ENCODE peak calls at places on chromosomes 3 and 15, in nine cellular contexts. O is left ventricle myocardium inferior; W is CD8-positive, alpha-beta T cell; B is pancreas; I is fibroblast of lung; A is dorsolateral prefrontal cortex; Y is sigmoid colon; U is tibial nerve; V is CD4-positive, alpha-beta memory T cell. J is an unnamed sample.

GRCh38 chr3:116181159-116181558 is 264.1 kb downstream of the LSAMP start:
- DNase-seq in O (no peak), W (no peak), B (no peak), I (no peak), A (no peak), Y (no peak), U (no peak), V (no peak), J (no peak)

GRCh38 chr15:71716990-71717389 is 93.4 kb upstream of the NR2E3 start:
- DNase-seq in O (no peak), W (no peak), B (no peak), I (peak), A (no peak), Y (no peak), U (no peak), V (no peak), J (no peak)

GRCh38 chr15:68230157-68231100 is 901 bp upstream of the CLN6 start:
- DNase-seq in O (no peak), W (no peak), B (no peak), I (no peak), A (no peak), Y (no peak), U (no peak), V (no peak), J (no peak)

GRCh38 chr3:23761440-23761896 is 44.3 kb upstream of the UBE2E1 start:
- DNase-seq in O (no peak), W (no peak), B (no peak), I (peak), A (no peak), Y (no peak), U (no peak), V (no peak), J (no peak)

GRCh38 chr15:100515758-100516157 is 13.0 kb downstream of the CERS3 start:
- DNase-seq in O (no peak), W (no peak), B (no peak), I (no peak), A (no peak), Y (no peak), U (no peak), V (no peak), J (no peak)

GRCh38 chr3:58274027-58274614 is 31.9 kb upstream of the RPP14 start:
- DNase-seq in O (no peak), W (no peak), B (no peak), I (no peak), A (no peak), Y (no peak), U (no peak), V (no peak), J (no peak)

GRCh38 chr3:147620906-147621305 is 211.7 kb downstream of the ZIC1 start:
- DNase-seq in O (no peak), W (no peak), B (no peak), I (no peak), A (no peak), Y (no peak), U (no peak), V (no peak), J (no peak)

GRCh38 chr15:86608461-86608860 is 528.8 kb downstream of the AGBL1 start:
- DNase-seq in O (peak), W (no peak), B (no peak), I (peak), A (no peak), Y (no peak), U (no peak), V (no peak), J (no peak)

GRCh38 chr3:169871129-169871886 is 1.6 kb upstream of the LRRC31 start:
- DNase-seq in O (no peak), W (no peak), B (no peak), I (no peak), A (no peak), Y (no peak), U (no peak), V (peak), J (peak)

GRCh38 chr15:74133071-74133702 is 2.8 kb downstream of the ISLR2 start:
- DNase-seq in O (no peak), W (no peak), B (no peak), I (no peak), A (no peak), Y (no peak), U (no peak), V (no peak), J (no peak)

GRCh38 chr3:184565421-184566211 is 4.0 kb downstream of the EPHB3 start:
- DNase-seq in O (no peak), W (no peak), B (peak), I (peak), A (peak), Y (no peak), U (no peak), V (no peak), J (peak)

GRCh38 chr3:158702815-158703481 is 29.3 kb downstream of the RARRES1 start:
- DNase-seq in O (no peak), W (no peak), B (no peak), I (peak), A (no peak), Y (no peak), U (no peak), V (no peak), J (no peak)

GRCh38 chr15:39553947-39554731 is 26.7 kb upstream of the THBS1 start:
- DNase-seq in O (no peak), W (no peak), B (no peak), I (no peak), A (no peak), Y (peak), U (no peak), V (no peak), J (no peak)

GRCh38 chr3:46971742-46972141 is 4.8 kb downstream of the CCDC12 start:
- DNase-seq in O (no peak), W (peak), B (no peak), I (no peak), A (no peak), Y (no peak), U (no peak), V (no peak), J (no peak)

GRCh38 chr3:46977811-46978195 is 1.3 kb upstream of the CCDC12 start:
- DNase-seq in O (no peak), W (no peak), B (no peak), I (no peak), A (no peak), Y (no peak), U (no peak), V (no peak), J (no peak)

GRCh38 chr3:46976326-46977190 is at the start of gene CCDC12:
- DNase-seq in O (peak), W (peak), B (peak), I (peak), A (peak), Y (peak), U (peak), V (peak), J (peak)

GRCh38 chr3:46972396-46972795 is 4.1 kb downstream of the CCDC12 start:
- DNase-seq in O (no peak), W (peak), B (no peak), I (no peak), A (no peak), Y (no peak), U (no peak), V (no peak), J (no peak)

GRCh38 chr3:46974421-46975227 is 1.9 kb downstream of the CCDC12 start:
- DNase-seq in O (no peak), W (no peak), B (no peak), I (no peak), A (no peak), Y (no peak), U (no peak), V (no peak), J (no peak)
- H3K4me3 ChIP-seq in O (peak), W (no peak), B (no peak), I (no peak), A (no peak), Y (no peak), U (no peak), V (no peak), J (no peak)

GRCh38 chr15:44443515-44443914 is 16.1 kb downstream of the CTDSPL2 start:
- DNase-seq in O (no peak), W (no peak), B (no peak), I (no peak), A (no peak), Y (no peak), U (no peak), V (no peak), J (no peak)

GRCh38 chr15:44438402-44438801 is 11.0 kb downstream of the CTDSPL2 start:
- DNase-seq in O (no peak), W (no peak), B (no peak), I (no peak), A (no peak), Y (no peak), U (no peak), V (no peak), J (no peak)

GRCh38 chr15:44435893-44436667 is 8.7 kb downstream of the CTDSPL2 start:
- DNase-seq in O (no peak), W (no peak), B (no peak), I (peak), A (no peak), Y (no peak), U (no peak), V (no peak), J (no peak)

DNA sequence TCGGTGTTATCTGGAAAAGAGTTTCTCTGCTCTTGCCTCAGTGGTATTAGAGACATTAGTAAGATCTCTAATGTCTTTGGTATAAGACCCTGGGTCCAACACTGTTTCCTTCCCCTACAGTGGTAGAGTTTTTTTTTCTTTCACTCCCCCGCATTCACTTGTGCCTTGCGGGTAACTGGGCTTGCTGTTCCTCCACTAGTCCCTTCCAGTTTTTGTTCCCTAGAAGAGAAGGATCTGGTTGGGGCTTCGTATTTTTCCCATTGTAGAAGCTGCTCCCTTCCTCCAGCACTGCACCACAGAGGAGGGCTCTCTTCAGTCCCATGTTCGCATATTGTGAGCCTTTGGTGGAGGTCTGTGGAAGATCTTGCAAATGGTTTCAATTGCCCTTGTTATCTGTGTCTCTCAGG is 13.7 kb downstream of the CTDSPL2 start:
- DNase-seq in O (no peak), W (no peak), B (no peak), I (no peak), A (no peak), Y (no peak), U (no peak), V (no peak), J (no peak)
- H3K4me3 ChIP-seq in O (no peak), W (no peak), B (no peak), I (no peak), A (no peak), Y (no peak), U (no peak), V (no peak), J (no peak)

GRCh38 chr3:49358884-49359225 is 702 bp upstream of the GPX1 start:
- DNase-seq in O (no peak), W (no peak), B (no peak), I (no peak), A (no peak), Y (no peak), U (no peak), V (no peak), J (no peak)
- H3K4me3 ChIP-seq in O (peak), W (peak), B (no peak), I (no peak), A (peak), Y (peak), U (peak), V (no peak), J (peak)

DNA sequence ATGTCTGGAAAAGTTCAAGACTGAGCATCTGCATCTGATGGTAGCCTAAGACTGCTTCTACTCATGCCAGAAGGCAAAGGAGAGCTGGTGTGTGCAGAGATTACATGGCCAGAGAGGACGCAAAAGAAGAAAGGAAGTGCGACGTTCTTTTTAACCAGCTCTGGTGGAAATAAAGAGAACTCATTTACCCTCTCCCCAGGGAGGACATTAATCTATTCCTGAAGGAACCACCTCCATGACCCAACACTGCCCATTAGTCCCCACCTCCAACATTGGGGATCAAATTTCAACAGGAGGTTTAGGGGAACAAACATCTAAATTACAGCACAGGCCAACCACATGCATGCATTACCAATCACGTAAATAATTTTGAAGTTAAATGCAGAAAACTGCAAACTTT is 1.5 kb upstream of the NCK1 start:
- DNase-seq in O (no peak), W (no peak), B (no peak), I (peak), A (no peak), Y (no peak), U (no peak), V (no peak), J (no peak)
- H3K4me3 ChIP-seq in O (peak), W (peak), B (no peak), I (no peak), A (peak), Y (no peak), U (no peak), V (peak), J (peak)

DNA sequence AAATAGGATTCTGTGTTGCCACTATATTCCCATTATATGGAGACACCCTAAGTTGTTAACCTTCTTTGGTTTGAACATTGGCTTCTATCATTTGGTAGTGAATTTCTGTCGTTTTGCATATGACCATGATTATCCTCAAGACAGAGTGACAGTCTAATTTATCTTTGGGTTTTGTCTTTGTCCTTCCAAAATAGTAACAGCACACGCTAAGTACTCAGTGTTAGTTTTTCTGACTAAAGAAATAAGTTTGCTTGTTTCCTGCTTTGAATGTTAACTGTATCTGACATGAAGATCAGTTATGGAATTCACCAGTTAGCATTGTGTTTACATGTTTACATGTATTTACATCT is 352.5 kb upstream of the GRM7 start:
- DNase-seq in O (no peak), W (no peak), B (no peak), I (no peak), A (no peak), Y (no peak), U (no peak), V (no peak), J (no peak)
- H3K4me3 ChIP-seq in O (no peak), W (no peak), B (no peak), I (no peak), A (no peak), Y (no peak), U (no peak), V (no peak), J (no peak)

GRCh38 chr15:56019060-56019793 is 25.8 kb upstream of the NEDD4 start:
- DNase-seq in O (no peak), W (no peak), B (no peak), I (no peak), A (no peak), Y (no peak), U (no peak), V (no peak), J (no peak)
- H3K4me3 ChIP-seq in O (no peak), W (no peak), B (no peak), I (no peak), A (no peak), Y (no peak), U (no peak), V (no peak), J (no peak)